ENCODE peak calls at places on chromosomes 16 and 17, in five cellular contexts. J is stomach; S is neuronal stem cell; E is mammary epithelial cell; M is CD4-positive, CD25-positive, alpha-beta regulatory T cell. N is an unnamed sample. For H3K4me1 and H3K36me3, the result is how much of the 10 kb centered on the place peaks cover.

GRCh38 chr16:55701442-55702319 is 45.9 kb downstream of the SLC6A2 start:
- DNase-seq in S (peak), J (peak), M (peak), E (peak), N (no peak)

GRCh38 chr16:82652826-82653225 is 26.1 kb downstream of the CDH13 start:
- DNase-seq in J (no peak), M (no peak), E (no peak), S (no peak), N (no peak)

GRCh38 chr16:15510992-15511391 is 76.6 kb downstream of the BMERB1 start:
- DNase-seq in S (no peak), M (no peak), E (no peak), J (no peak), N (no peak)

GRCh38 chr16:49952386-49952785 is 72.6 kb upstream of the CNEP1R1 start:
- DNase-seq in E (no peak), J (no peak), M (no peak), S (no peak), N (no peak)

GRCh38 chr17:57724038-57724728 is 20.9 kb downstream of the CCDC182 start:
- DNase-seq in J (no peak), M (no peak), S (no peak), E (no peak), N (no peak)

GRCh38 chr17:65959630-65960029 is 232.3 kb downstream of the CEP112 start:
- DNase-seq in S (no peak), M (no peak), E (no peak), J (no peak), N (no peak)

GRCh38 chr17:28765038-28765437 is 21.2 kb downstream of the TRAF4 start:
- DNase-seq in E (no peak), M (no peak), S (no peak), J (peak), N (no peak)

GRCh38 chr17:64406321-64407200 is 15.9 kb upstream of the PECAM1 start:
- DNase-seq in S (no peak), E (no peak), M (no peak), J (no peak), N (no peak)

GRCh38 chr16:85187447-85187846 is 75.2 kb upstream of the CIBAR2 start:
- DNase-seq in M (no peak), J (no peak), E (no peak), S (no peak), N (no peak)
- H3K4me1 ChIP-seq in M (under half), J (under half), E (under half), S (under half), N (under half)

DNA sequence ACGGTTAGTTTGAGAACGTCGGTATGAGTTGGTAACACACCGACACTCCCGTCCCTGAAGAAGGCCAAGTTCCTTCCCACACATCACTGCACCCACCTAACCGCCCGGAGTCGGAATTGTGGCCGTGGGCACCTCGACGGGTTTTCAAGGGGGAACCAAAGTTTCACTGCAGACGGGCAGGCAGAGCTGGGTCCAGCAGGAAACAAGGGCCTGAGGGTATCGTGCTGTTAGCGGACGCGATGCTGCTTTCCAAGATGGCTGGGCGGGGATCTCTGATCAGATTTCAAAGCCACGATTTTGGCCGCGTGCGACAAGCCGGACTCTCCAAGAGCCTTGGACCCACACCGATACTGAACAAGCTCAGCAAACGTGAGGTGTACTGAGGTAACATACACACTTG is 82.3 kb upstream of the DOC2B start:
- DNase-seq in S (no peak), J (no peak), M (no peak), E (no peak), N (no peak)
- H3K27ac ChIP-seq in S (no peak), J (no peak), M (no peak), E (no peak), N (no peak)

GRCh38 chr17:75755205-75755901 is 9.6 kb downstream of the GALK1 start:
- DNase-seq in S (no peak), E (peak), J (no peak), M (no peak), N (no peak)
- H3K36me3 ChIP-seq in S (under half), E (half or more), J (under half), M (under half), N (under half)

GRCh38 chr16:84993926-84994325 is 17.4 kb downstream of the ZDHHC7 start:
- DNase-seq in S (no peak), M (no peak), E (no peak), J (no peak), N (no peak)

GRCh38 chr16:84999857-85000480 is 11.4 kb downstream of the ZDHHC7 start:
- DNase-seq in J (peak), S (no peak), E (peak), M (no peak), N (no peak)

GRCh38 chr16:84995666-84996065 is 15.7 kb downstream of the ZDHHC7 start:
- DNase-seq in E (no peak), S (no peak), J (peak), M (peak), N (no peak)

GRCh38 chr16:84999200-84999599 is 12.1 kb downstream of the ZDHHC7 start:
- DNase-seq in M (no peak), E (no peak), S (no peak), J (no peak), N (no peak)

GRCh38 chr16:84996365-84996764 is 15.0 kb downstream of the ZDHHC7 start:
- DNase-seq in J (no peak), S (no peak), E (no peak), M (no peak), N (no peak)
- H3K4me1 ChIP-seq in J (half or more), S (under half), E (under half), M (under half), N (under half)

GRCh38 chr17:760371-760770 is 8.3 kb upstream of the GEMIN4 start:
- DNase-seq in S (no peak), E (no peak), M (no peak), J (no peak), N (no peak)

GRCh38 chr17:759964-760363 is 7.9 kb upstream of the GEMIN4 start:
- DNase-seq in J (no peak), M (no peak), S (no peak), E (no peak), N (no peak)
- H3K27ac ChIP-seq in J (no peak), M (no peak), S (no peak), E (no peak), N (no peak)

GRCh38 chr16:57918444-57918843 is 52.5 kb downstream of the CNGB1 start:
- DNase-seq in M (no peak), J (no peak), E (no peak), S (no peak), N (no peak)
- H3K36me3 ChIP-seq in M (under half), J (under half), E (under half), S (under half), N (under half)

GRCh38 chr16:47033176-47033575 is 59.7 kb upstream of the DNAJA2 start:
- DNase-seq in J (no peak), E (no peak), S (no peak), M (no peak), N (no peak)
- H3K4me1 ChIP-seq in J (under half), E (under half), S (under half), M (under half), N (under half)

GRCh38 chr17:4209611-4210010 is 54.2 kb downstream of the ANKFY1 start:
- DNase-seq in M (no peak), S (no peak), E (no peak), J (no peak), N (no peak)
- H3K27ac ChIP-seq in M (no peak), S (no peak), E (no peak), J (peak), N (no peak)

GRCh38 chr16:58591083-58591482 is 38.5 kb downstream of the CNOT1 start:
- DNase-seq in S (no peak), M (no peak), J (no peak), E (no peak), N (no peak)

GRCh38 chr16:58586340-58587030 is 43.1 kb downstream of the CNOT1 start:
- DNase-seq in E (no peak), S (no peak), J (no peak), M (no peak), N (no peak)

GRCh38 chr16:58588406-58588805 is 41.2 kb downstream of the CNOT1 start:
- DNase-seq in S (no peak), J (no peak), E (no peak), M (no peak), N (no peak)

GRCh38 chr16:58584831-58585505 is 44.7 kb downstream of the CNOT1 start:
- DNase-seq in J (no peak), E (no peak), S (no peak), M (no peak), N (no peak)

DNA sequence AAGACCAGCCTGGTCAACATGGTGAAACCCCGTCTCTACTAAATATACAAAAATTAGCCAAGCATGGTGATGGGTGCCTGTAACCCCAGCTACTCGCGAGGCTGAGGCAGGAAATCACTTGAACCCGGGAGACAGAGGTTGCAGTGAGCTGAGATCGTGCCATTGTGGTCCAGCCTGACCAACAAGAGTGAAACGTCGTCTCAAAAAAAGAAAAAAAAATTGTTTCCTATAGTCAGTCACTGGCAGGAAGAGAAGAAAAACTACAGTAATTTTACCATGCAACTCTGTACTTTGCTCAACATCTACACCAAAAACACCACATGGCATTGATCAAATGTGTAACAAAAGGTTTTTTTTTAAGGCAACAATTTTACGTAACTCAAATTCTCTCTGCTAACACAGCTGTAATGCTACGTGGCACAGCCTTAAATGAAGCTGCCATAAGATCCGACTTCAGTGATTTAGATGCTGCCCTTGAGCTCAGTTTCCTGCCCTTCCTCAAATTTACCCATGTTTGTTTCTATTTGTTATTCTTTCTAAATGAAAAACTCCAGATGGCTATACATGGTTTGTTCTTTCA is 40.2 kb downstream of the CNOT1 start:
- DNase-seq in J (no peak), E (no peak), S (no peak), M (no peak), N (no peak)
- H3K36me3 ChIP-seq in J (under half), E (under half), S (under half), M (half or more), N (half or more)